ENCODE peak calls at places on chromosomes 4 and X, in seven cellular contexts. One of them, this sample, is unnamed.

GRCh38 chr4:25358515-25359275 is 18.4 kb upstream of the ANAPC4 start:
- DNase-seq in stimulated activated CD8-positive, alpha-beta memory T cell treated with anti-CD3 and anti-CD28 coated beads, Interleukin-15, amount 100 ng/mL, for 24 hours: no peak
- DNase-seq in hippocampal formation: no peak
- DNase-seq in posterior cingulate gyrus: no peak
- DNase-seq in progenitor cell of endocrine pancreas: no peak
- DNase-seq in NCI-H460: no peak
- DNase-seq in immature natural killer cell: no peak
- DNase-seq in this sample: no peak

GRCh38 chrX:372856-373640 is 13.7 kb downstream of the PPP2R3B start:
- DNase-seq in stimulated activated CD8-positive, alpha-beta memory T cell treated with anti-CD3 and anti-CD28 coated beads, Interleukin-15, amount 100 ng/mL, for 24 hours: no peak
- DNase-seq in hippocampal formation: no peak
- DNase-seq in posterior cingulate gyrus: no peak
- DNase-seq in progenitor cell of endocrine pancreas: peak; percentile 21
- DNase-seq in NCI-H460: no peak
- DNase-seq in immature natural killer cell: no peak
- DNase-seq in this sample: no peak

GRCh38 chr4:65921180-65921579 is 250.9 kb upstream of the EPHA5 start:
- DNase-seq in stimulated activated CD8-positive, alpha-beta memory T cell treated with anti-CD3 and anti-CD28 coated beads, Interleukin-15, amount 100 ng/mL, for 24 hours: no peak
- DNase-seq in hippocampal formation: no peak
- DNase-seq in posterior cingulate gyrus: no peak
- DNase-seq in progenitor cell of endocrine pancreas: no peak
- DNase-seq in NCI-H460: no peak
- DNase-seq in immature natural killer cell: no peak
- DNase-seq in this sample: no peak

GRCh38 chrX:120668357-120668756 is 38.5 kb upstream of the C1GALT1C1 start:
- DNase-seq in stimulated activated CD8-positive, alpha-beta memory T cell treated with anti-CD3 and anti-CD28 coated beads, Interleukin-15, amount 100 ng/mL, for 24 hours: no peak
- DNase-seq in hippocampal formation: no peak
- DNase-seq in posterior cingulate gyrus: no peak
- DNase-seq in progenitor cell of endocrine pancreas: no peak
- DNase-seq in NCI-H460: no peak
- DNase-seq in immature natural killer cell: no peak
- DNase-seq in this sample: no peak

GRCh38 chrX:55135171-55135570 is 46.4 kb downstream of the PAGE2 start:
- DNase-seq in stimulated activated CD8-positive, alpha-beta memory T cell treated with anti-CD3 and anti-CD28 coated beads, Interleukin-15, amount 100 ng/mL, for 24 hours: no peak
- DNase-seq in hippocampal formation: no peak
- DNase-seq in posterior cingulate gyrus: peak; percentile 36
- DNase-seq in progenitor cell of endocrine pancreas: no peak
- DNase-seq in NCI-H460: peak; percentile 44
- DNase-seq in immature natural killer cell: peak; percentile 17
- DNase-seq in this sample: peak; percentile 1

GRCh38 chr4:184165291-184165690 is 52.4 kb downstream of the ENPP6 start:
- DNase-seq in stimulated activated CD8-positive, alpha-beta memory T cell treated with anti-CD3 and anti-CD28 coated beads, Interleukin-15, amount 100 ng/mL, for 24 hours: no peak
- DNase-seq in hippocampal formation: no peak
- DNase-seq in posterior cingulate gyrus: no peak
- DNase-seq in progenitor cell of endocrine pancreas: no peak
- DNase-seq in NCI-H460: no peak
- DNase-seq in immature natural killer cell: no peak
- DNase-seq in this sample: no peak

GRCh38 chr4:101044766-101045165 is 302.6 kb downstream of the PPP3CA start:
- DNase-seq in stimulated activated CD8-positive, alpha-beta memory T cell treated with anti-CD3 and anti-CD28 coated beads, Interleukin-15, amount 100 ng/mL, for 24 hours: no peak
- DNase-seq in hippocampal formation: no peak
- DNase-seq in posterior cingulate gyrus: no peak
- DNase-seq in progenitor cell of endocrine pancreas: no peak
- DNase-seq in NCI-H460: no peak
- DNase-seq in immature natural killer cell: no peak
- DNase-seq in this sample: no peak

GRCh38 chr4:183505556-183506388 is 914 bp downstream of the ING2 start:
- DNase-seq in stimulated activated CD8-positive, alpha-beta memory T cell treated with anti-CD3 and anti-CD28 coated beads, Interleukin-15, amount 100 ng/mL, for 24 hours: peak; percentile 83
- DNase-seq in hippocampal formation: peak; percentile 92
- DNase-seq in posterior cingulate gyrus: peak; percentile 91
- DNase-seq in progenitor cell of endocrine pancreas: peak; percentile 70
- DNase-seq in NCI-H460: peak; percentile 71
- DNase-seq in immature natural killer cell: peak; percentile 88
- DNase-seq in this sample: peak; percentile 72

GRCh38 chr4:145340071-145340695 is 141.5 kb upstream of the SMAD1 start:
- DNase-seq in stimulated activated CD8-positive, alpha-beta memory T cell treated with anti-CD3 and anti-CD28 coated beads, Interleukin-15, amount 100 ng/mL, for 24 hours: no peak
- DNase-seq in hippocampal formation: no peak
- DNase-seq in posterior cingulate gyrus: no peak
- DNase-seq in progenitor cell of endocrine pancreas: no peak
- DNase-seq in NCI-H460: no peak
- DNase-seq in immature natural killer cell: no peak
- DNase-seq in this sample: no peak

GRCh38 chr4:140690093-140690492 is 66.1 kb downstream of the TBC1D9 start:
- DNase-seq in stimulated activated CD8-positive, alpha-beta memory T cell treated with anti-CD3 and anti-CD28 coated beads, Interleukin-15, amount 100 ng/mL, for 24 hours: no peak
- DNase-seq in hippocampal formation: no peak
- DNase-seq in posterior cingulate gyrus: no peak
- DNase-seq in progenitor cell of endocrine pancreas: no peak
- DNase-seq in NCI-H460: no peak
- DNase-seq in immature natural killer cell: no peak
- DNase-seq in this sample: no peak

GRCh38 chr4:108303488-108304177 is 134.9 kb upstream of the LEF1 start:
- DNase-seq in stimulated activated CD8-positive, alpha-beta memory T cell treated with anti-CD3 and anti-CD28 coated beads, Interleukin-15, amount 100 ng/mL, for 24 hours: no peak
- DNase-seq in hippocampal formation: no peak
- DNase-seq in posterior cingulate gyrus: no peak
- DNase-seq in progenitor cell of endocrine pancreas: no peak
- DNase-seq in NCI-H460: no peak
- DNase-seq in immature natural killer cell: no peak
- DNase-seq in this sample: no peak

GRCh38 chr4:66687393-66687971 is 857.8 kb downstream of the CENPC start:
- DNase-seq in stimulated activated CD8-positive, alpha-beta memory T cell treated with anti-CD3 and anti-CD28 coated beads, Interleukin-15, amount 100 ng/mL, for 24 hours: no peak
- DNase-seq in hippocampal formation: no peak
- DNase-seq in posterior cingulate gyrus: no peak
- DNase-seq in progenitor cell of endocrine pancreas: no peak
- DNase-seq in NCI-H460: no peak
- DNase-seq in immature natural killer cell: no peak
- DNase-seq in this sample: no peak

GRCh38 chrX:119552508-119552907 is 12.7 kb downstream of the STEEP1 start:
- DNase-seq in stimulated activated CD8-positive, alpha-beta memory T cell treated with anti-CD3 and anti-CD28 coated beads, Interleukin-15, amount 100 ng/mL, for 24 hours: no peak
- DNase-seq in hippocampal formation: no peak
- DNase-seq in posterior cingulate gyrus: no peak
- DNase-seq in progenitor cell of endocrine pancreas: no peak
- DNase-seq in NCI-H460: no peak
- DNase-seq in immature natural killer cell: no peak
- DNase-seq in this sample: no peak

GRCh38 chrX:39819921-39820849 is 277.6 kb downstream of the BCOR start:
- DNase-seq in stimulated activated CD8-positive, alpha-beta memory T cell treated with anti-CD3 and anti-CD28 coated beads, Interleukin-15, amount 100 ng/mL, for 24 hours: no peak
- DNase-seq in hippocampal formation: no peak
- DNase-seq in posterior cingulate gyrus: peak; percentile 39
- DNase-seq in progenitor cell of endocrine pancreas: no peak
- DNase-seq in NCI-H460: no peak
- DNase-seq in immature natural killer cell: no peak
- DNase-seq in this sample: no peak

GRCh38 chrX:130772313-130773140 is 130.5 kb downstream of the ENOX2 start:
- DNase-seq in stimulated activated CD8-positive, alpha-beta memory T cell treated with anti-CD3 and anti-CD28 coated beads, Interleukin-15, amount 100 ng/mL, for 24 hours: no peak
- DNase-seq in hippocampal formation: no peak
- DNase-seq in posterior cingulate gyrus: no peak
- DNase-seq in progenitor cell of endocrine pancreas: no peak
- DNase-seq in NCI-H460: no peak
- DNase-seq in immature natural killer cell: no peak
- DNase-seq in this sample: peak; percentile 10

GRCh38 chr4:82797591-82798081 is 960 bp downstream of the SCD5 start:
- DNase-seq in stimulated activated CD8-positive, alpha-beta memory T cell treated with anti-CD3 and anti-CD28 coated beads, Interleukin-15, amount 100 ng/mL, for 24 hours: no peak
- DNase-seq in hippocampal formation: peak; percentile 35
- DNase-seq in posterior cingulate gyrus: peak; percentile 57
- DNase-seq in progenitor cell of endocrine pancreas: peak; percentile 15
- DNase-seq in NCI-H460: no peak
- DNase-seq in immature natural killer cell: peak; percentile 12
- DNase-seq in this sample: no peak

GRCh38 chrX:104565791-104566687 is at the start of gene IL1RAPL2:
- DNase-seq in stimulated activated CD8-positive, alpha-beta memory T cell treated with anti-CD3 and anti-CD28 coated beads, Interleukin-15, amount 100 ng/mL, for 24 hours: no peak
- DNase-seq in hippocampal formation: no peak
- DNase-seq in posterior cingulate gyrus: peak; percentile 41
- DNase-seq in progenitor cell of endocrine pancreas: peak; percentile 53
- DNase-seq in NCI-H460: peak; percentile 17
- DNase-seq in immature natural killer cell: no peak
- DNase-seq in this sample: no peak

GRCh38 chr4:76198411-76199237 is 15.0 kb downstream of the SCARB2 start:
- DNase-seq in stimulated activated CD8-positive, alpha-beta memory T cell treated with anti-CD3 and anti-CD28 coated beads, Interleukin-15, amount 100 ng/mL, for 24 hours: no peak
- DNase-seq in hippocampal formation: peak; percentile 81
- DNase-seq in posterior cingulate gyrus: peak; percentile 45
- DNase-seq in progenitor cell of endocrine pancreas: no peak
- DNase-seq in NCI-H460: no peak
- DNase-seq in immature natural killer cell: no peak
- DNase-seq in this sample: peak; percentile 85

GRCh38 chr4:73967891-73968290 is 13.9 kb downstream of the PF4 start:
- DNase-seq in stimulated activated CD8-positive, alpha-beta memory T cell treated with anti-CD3 and anti-CD28 coated beads, Interleukin-15, amount 100 ng/mL, for 24 hours: no peak
- DNase-seq in hippocampal formation: no peak
- DNase-seq in posterior cingulate gyrus: no peak
- DNase-seq in progenitor cell of endocrine pancreas: no peak
- DNase-seq in NCI-H460: no peak
- DNase-seq in immature natural killer cell: no peak
- DNase-seq in this sample: no peak

GRCh38 chr4:180449395-180449956 is 1793.7 kb upstream of the TENM3 start:
- DNase-seq in stimulated activated CD8-positive, alpha-beta memory T cell treated with anti-CD3 and anti-CD28 coated beads, Interleukin-15, amount 100 ng/mL, for 24 hours: no peak
- DNase-seq in hippocampal formation: no peak
- DNase-seq in posterior cingulate gyrus: no peak
- DNase-seq in progenitor cell of endocrine pancreas: no peak
- DNase-seq in NCI-H460: peak; percentile 69
- DNase-seq in immature natural killer cell: no peak
- DNase-seq in this sample: no peak

GRCh38 chr4:141347738-141348524 is 127.2 kb downstream of the ZNF330 start:
- DNase-seq in stimulated activated CD8-positive, alpha-beta memory T cell treated with anti-CD3 and anti-CD28 coated beads, Interleukin-15, amount 100 ng/mL, for 24 hours: no peak
- DNase-seq in hippocampal formation: no peak
- DNase-seq in posterior cingulate gyrus: no peak
- DNase-seq in progenitor cell of endocrine pancreas: no peak
- DNase-seq in NCI-H460: no peak
- DNase-seq in immature natural killer cell: no peak
- DNase-seq in this sample: no peak

GRCh38 chrX:125577479-125577878 is 257.8 kb downstream of the TEX13C start:
- DNase-seq in stimulated activated CD8-positive, alpha-beta memory T cell treated with anti-CD3 and anti-CD28 coated beads, Interleukin-15, amount 100 ng/mL, for 24 hours: no peak
- DNase-seq in hippocampal formation: no peak
- DNase-seq in posterior cingulate gyrus: no peak
- DNase-seq in progenitor cell of endocrine pancreas: no peak
- DNase-seq in NCI-H460: no peak
- DNase-seq in immature natural killer cell: no peak
- DNase-seq in this sample: no peak

GRCh38 chr4:182267048-182267447 is 23.8 kb downstream of the TENM3 start:
- DNase-seq in stimulated activated CD8-positive, alpha-beta memory T cell treated with anti-CD3 and anti-CD28 coated beads, Interleukin-15, amount 100 ng/mL, for 24 hours: no peak
- DNase-seq in hippocampal formation: no peak
- DNase-seq in posterior cingulate gyrus: no peak
- DNase-seq in progenitor cell of endocrine pancreas: no peak
- DNase-seq in NCI-H460: no peak
- DNase-seq in immature natural killer cell: no peak
- DNase-seq in this sample: no peak

GRCh38 chr4:142262956-142263355 is 583.1 kb downstream of the INPP4B start:
- DNase-seq in stimulated activated CD8-positive, alpha-beta memory T cell treated with anti-CD3 and anti-CD28 coated beads, Interleukin-15, amount 100 ng/mL, for 24 hours: no peak
- DNase-seq in hippocampal formation: no peak
- DNase-seq in posterior cingulate gyrus: no peak
- DNase-seq in progenitor cell of endocrine pancreas: no peak
- DNase-seq in NCI-H460: no peak
- DNase-seq in immature natural killer cell: no peak
- DNase-seq in this sample: no peak

This sample was measured in NCI-H446.